ENCODE peak calls at places on chromosome 3, in ten cellular contexts. One of them, this sample, is unnamed.

GRCh38 chr3:186432189-186432588 is 70.2 kb upstream of the DGKG start:
- DNase-seq in esophagus squamous epithelium: no peak
- DNase-seq in endothelial cell of umbilical vein: no peak
- DNase-seq in upper lobe of left lung: no peak
- DNase-seq in endodermal cell: no peak
- DNase-seq in kidney: no peak
- DNase-seq in heart left ventricle: no peak
- DNase-seq in body of pancreas: no peak
- DNase-seq in A673: no peak
- DNase-seq in PC-3: peak
- DNase-seq in this sample: no peak

GRCh38 chr3:76949033-76949432 is 90.9 kb upstream of the ROBO2 start:
- DNase-seq in esophagus squamous epithelium: no peak
- DNase-seq in endothelial cell of umbilical vein: no peak
- DNase-seq in upper lobe of left lung: no peak
- DNase-seq in endodermal cell: no peak
- DNase-seq in kidney: no peak
- DNase-seq in heart left ventricle: no peak
- DNase-seq in body of pancreas: no peak
- DNase-seq in A673: no peak
- DNase-seq in PC-3: no peak
- DNase-seq in this sample: no peak

GRCh38 chr3:10169000-10169496 is 4.3 kb downstream of the IRAK2 start:
- DNase-seq in esophagus squamous epithelium: no peak
- DNase-seq in endothelial cell of umbilical vein: no peak
- DNase-seq in upper lobe of left lung: no peak
- DNase-seq in endodermal cell: no peak
- DNase-seq in kidney: peak
- DNase-seq in heart left ventricle: no peak
- DNase-seq in body of pancreas: no peak
- DNase-seq in A673: no peak
- DNase-seq in PC-3: peak
- DNase-seq in this sample: no peak

GRCh38 chr3:12994607-12995388 is 78.4 kb downstream of the IQSEC1 start:
- DNase-seq in esophagus squamous epithelium: peak
- DNase-seq in endothelial cell of umbilical vein: peak
- DNase-seq in upper lobe of left lung: peak
- DNase-seq in endodermal cell: peak
- DNase-seq in kidney: peak
- DNase-seq in heart left ventricle: peak
- DNase-seq in body of pancreas: peak
- DNase-seq in A673: peak
- DNase-seq in PC-3: peak
- DNase-seq in this sample: peak

GRCh38 chr3:13549513-13550256 is 760 bp downstream of the FBLN2 start:
- DNase-seq in esophagus squamous epithelium: no peak
- DNase-seq in endothelial cell of umbilical vein: no peak
- DNase-seq in upper lobe of left lung: no peak
- DNase-seq in endodermal cell: no peak
- DNase-seq in kidney: peak
- DNase-seq in heart left ventricle: no peak
- DNase-seq in body of pancreas: no peak
- DNase-seq in A673: no peak
- DNase-seq in PC-3: no peak
- DNase-seq in this sample: no peak

GRCh38 chr3:42667523-42668402 is 14.3 kb downstream of the ZBTB47 start:
- DNase-seq in esophagus squamous epithelium: no peak
- DNase-seq in endothelial cell of umbilical vein: no peak
- DNase-seq in upper lobe of left lung: peak
- DNase-seq in endodermal cell: peak
- DNase-seq in kidney: peak
- DNase-seq in heart left ventricle: no peak
- DNase-seq in body of pancreas: no peak
- DNase-seq in A673: no peak
- DNase-seq in PC-3: no peak
- DNase-seq in this sample: no peak

GRCh38 chr3:189361103-189361835 is 189.5 kb downstream of the TPRG1 start:
- DNase-seq in esophagus squamous epithelium: no peak
- DNase-seq in endothelial cell of umbilical vein: no peak
- DNase-seq in upper lobe of left lung: no peak
- DNase-seq in endodermal cell: no peak
- DNase-seq in kidney: no peak
- DNase-seq in heart left ventricle: no peak
- DNase-seq in body of pancreas: no peak
- DNase-seq in A673: no peak
- DNase-seq in PC-3: peak
- DNase-seq in this sample: no peak

GRCh38 chr3:150783334-150783733 is 20.4 kb upstream of the SIAH2 start:
- DNase-seq in esophagus squamous epithelium: no peak
- DNase-seq in endothelial cell of umbilical vein: no peak
- DNase-seq in upper lobe of left lung: no peak
- DNase-seq in endodermal cell: no peak
- DNase-seq in kidney: no peak
- DNase-seq in heart left ventricle: no peak
- DNase-seq in body of pancreas: no peak
- DNase-seq in A673: no peak
- DNase-seq in PC-3: no peak
- DNase-seq in this sample: no peak

GRCh38 chr3:100873624-100874023 is 119.6 kb downstream of the ABI3BP start:
- DNase-seq in esophagus squamous epithelium: no peak
- DNase-seq in endothelial cell of umbilical vein: no peak
- DNase-seq in upper lobe of left lung: no peak
- DNase-seq in endodermal cell: no peak
- DNase-seq in kidney: no peak
- DNase-seq in heart left ventricle: no peak
- DNase-seq in body of pancreas: no peak
- DNase-seq in A673: no peak
- DNase-seq in PC-3: no peak
- DNase-seq in this sample: no peak

GRCh38 chr3:54891540-54891897 is 36.3 kb downstream of the LRTM1 start:
- DNase-seq in esophagus squamous epithelium: peak
- DNase-seq in endothelial cell of umbilical vein: no peak
- DNase-seq in upper lobe of left lung: peak
- DNase-seq in endodermal cell: peak
- DNase-seq in kidney: peak
- DNase-seq in heart left ventricle: peak
- DNase-seq in body of pancreas: peak
- DNase-seq in A673: peak
- DNase-seq in PC-3: peak
- DNase-seq in this sample: peak

GRCh38 chr3:3801510-3801841 is 2.2 kb downstream of the LRRN1 start:
- DNase-seq in esophagus squamous epithelium: no peak
- DNase-seq in endothelial cell of umbilical vein: no peak
- DNase-seq in upper lobe of left lung: no peak
- DNase-seq in endodermal cell: peak
- DNase-seq in kidney: no peak
- DNase-seq in heart left ventricle: no peak
- DNase-seq in body of pancreas: no peak
- DNase-seq in A673: no peak
- DNase-seq in PC-3: no peak
- DNase-seq in this sample: no peak

GRCh38 chr3:3800685-3801509 is 1.7 kb downstream of the LRRN1 start:
- DNase-seq in esophagus squamous epithelium: no peak
- DNase-seq in endothelial cell of umbilical vein: no peak
- DNase-seq in upper lobe of left lung: peak
- DNase-seq in endodermal cell: peak
- DNase-seq in kidney: peak
- DNase-seq in heart left ventricle: peak
- DNase-seq in body of pancreas: peak
- DNase-seq in A673: no peak
- DNase-seq in PC-3: no peak
- DNase-seq in this sample: no peak

GRCh38 chr3:3799173-3800075 is at the start of gene LRRN1:
- DNase-seq in esophagus squamous epithelium: peak
- DNase-seq in endothelial cell of umbilical vein: no peak
- DNase-seq in upper lobe of left lung: peak
- DNase-seq in endodermal cell: peak
- DNase-seq in kidney: peak
- DNase-seq in heart left ventricle: peak
- DNase-seq in body of pancreas: peak
- DNase-seq in A673: no peak
- DNase-seq in PC-3: no peak
- DNase-seq in this sample: no peak

GRCh38 chr3:3798641-3799113 is 554 bp upstream of the LRRN1 start:
- DNase-seq in esophagus squamous epithelium: no peak
- DNase-seq in endothelial cell of umbilical vein: no peak
- DNase-seq in upper lobe of left lung: peak
- DNase-seq in endodermal cell: peak
- DNase-seq in kidney: no peak
- DNase-seq in heart left ventricle: peak
- DNase-seq in body of pancreas: peak
- DNase-seq in A673: no peak
- DNase-seq in PC-3: no peak
- DNase-seq in this sample: no peak

GRCh38 chr3:3800076-3800448 is 831 bp downstream of the LRRN1 start:
- DNase-seq in esophagus squamous epithelium: no peak
- DNase-seq in endothelial cell of umbilical vein: no peak
- DNase-seq in upper lobe of left lung: no peak
- DNase-seq in endodermal cell: peak
- DNase-seq in kidney: peak
- DNase-seq in heart left ventricle: no peak
- DNase-seq in body of pancreas: peak
- DNase-seq in A673: no peak
- DNase-seq in PC-3: no peak
- DNase-seq in this sample: no peak
- H3K4me3 ChIP-seq in esophagus squamous epithelium: peak
- H3K4me3 ChIP-seq in endothelial cell of umbilical vein: no peak
- H3K4me3 ChIP-seq in upper lobe of left lung: peak
- H3K4me3 ChIP-seq in endodermal cell: peak
- H3K4me3 ChIP-seq in kidney: peak
- H3K4me3 ChIP-seq in heart left ventricle: peak
- H3K4me3 ChIP-seq in body of pancreas: peak
- H3K4me3 ChIP-seq in A673: no peak
- H3K4me3 ChIP-seq in PC-3: no peak
- H3K4me3 ChIP-seq in this sample: no peak

DNA sequence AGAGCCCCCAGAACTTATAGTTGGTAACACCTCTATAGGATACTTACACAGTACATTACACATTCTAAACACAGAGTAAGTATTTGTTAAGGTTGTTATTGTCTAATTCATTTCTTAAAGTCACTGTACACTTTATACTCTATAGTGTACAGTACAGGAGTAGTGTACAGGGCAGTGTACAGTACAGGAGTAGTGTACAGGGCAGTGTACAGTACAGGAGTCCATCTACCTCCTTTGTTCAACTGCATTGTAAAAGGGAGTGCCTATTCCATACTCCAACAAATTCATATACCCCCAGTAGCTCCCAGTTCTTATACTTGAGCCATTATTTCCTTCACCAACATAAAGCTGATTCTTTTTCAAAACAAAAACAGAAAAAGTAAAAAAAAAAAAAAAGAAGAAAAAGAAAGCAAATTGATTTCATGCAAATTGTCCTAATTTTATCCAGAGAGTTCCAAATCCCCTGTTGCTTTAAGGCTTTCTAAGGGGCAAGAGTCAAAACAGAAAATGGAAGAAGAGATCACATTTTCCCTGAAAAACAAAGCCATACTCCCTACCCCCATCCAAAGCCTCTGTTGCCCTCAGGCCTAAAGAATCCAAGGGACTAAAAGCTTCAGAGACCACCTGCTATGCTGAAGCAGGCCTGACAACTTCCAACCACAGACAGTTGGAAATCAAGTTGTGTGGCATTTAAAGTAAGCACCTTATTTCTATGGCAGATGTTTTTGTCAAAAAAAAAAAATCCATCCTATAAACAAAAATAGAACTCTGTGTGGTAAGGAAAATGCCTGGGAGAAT is 125.6 kb downstream of the PLCH1 start:
- DNase-seq in esophagus squamous epithelium: no peak
- DNase-seq in endothelial cell of umbilical vein: no peak
- DNase-seq in upper lobe of left lung: no peak
- DNase-seq in endodermal cell: peak
- DNase-seq in kidney: no peak
- DNase-seq in heart left ventricle: no peak
- DNase-seq in body of pancreas: no peak
- DNase-seq in A673: no peak
- DNase-seq in PC-3: no peak
- DNase-seq in this sample: no peak
- H3K27ac ChIP-seq in esophagus squamous epithelium: no peak
- H3K27ac ChIP-seq in endothelial cell of umbilical vein: no peak
- H3K27ac ChIP-seq in upper lobe of left lung: no peak
- H3K27ac ChIP-seq in endodermal cell: peak
- H3K27ac ChIP-seq in kidney: no peak
- H3K27ac ChIP-seq in heart left ventricle: no peak
- H3K27ac ChIP-seq in body of pancreas: no peak
- H3K27ac ChIP-seq in A673: no peak
- H3K27ac ChIP-seq in PC-3: no peak
- H3K27ac ChIP-seq in this sample: no peak

DNA sequence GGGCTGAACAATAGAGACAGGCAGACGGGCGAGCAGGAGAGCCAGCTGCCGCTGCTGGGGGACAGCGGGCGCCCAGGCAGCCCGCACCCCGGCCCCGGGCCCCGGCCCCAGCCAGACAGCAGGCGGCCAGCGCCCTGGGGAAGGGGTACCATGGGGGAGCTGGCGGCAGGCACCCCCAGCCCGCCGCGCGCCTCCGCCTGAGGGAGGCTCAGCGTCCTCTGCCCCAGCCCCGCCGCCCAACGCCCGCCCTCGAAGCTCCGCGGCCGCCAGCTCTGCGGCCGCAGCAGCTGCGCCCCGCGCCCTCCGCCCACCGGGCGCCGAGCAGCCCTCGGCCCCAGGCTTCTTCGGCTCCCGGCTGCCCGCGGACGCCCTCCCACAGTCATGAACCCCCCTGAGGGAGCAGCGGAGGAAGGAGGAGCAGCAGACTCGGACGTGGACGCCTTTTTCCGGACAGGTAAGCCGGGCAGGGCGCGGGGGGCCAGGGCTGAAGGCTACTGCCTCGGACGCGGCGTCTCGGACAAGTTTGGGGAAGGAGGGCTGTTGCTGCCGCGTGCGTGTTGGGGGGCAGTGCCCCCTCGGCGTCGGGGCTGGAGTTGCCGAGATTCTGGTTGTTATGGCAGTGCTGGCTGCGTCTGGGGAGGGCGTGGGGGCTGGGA is 41.6 kb upstream of the ROPN1 start:
- DNase-seq in esophagus squamous epithelium: no peak
- DNase-seq in endothelial cell of umbilical vein: no peak
- DNase-seq in upper lobe of left lung: no peak
- DNase-seq in endodermal cell: peak
- DNase-seq in kidney: peak
- DNase-seq in heart left ventricle: peak
- DNase-seq in body of pancreas: peak
- DNase-seq in A673: peak
- DNase-seq in PC-3: peak
- DNase-seq in this sample: no peak
- TF ChIP-seq CTCF in esophagus squamous epithelium: no peak
- TF ChIP-seq CTCF in endothelial cell of umbilical vein: no peak
- TF ChIP-seq CTCF in upper lobe of left lung: no peak
- TF ChIP-seq CTCF in endodermal cell: no peak
- TF ChIP-seq CTCF in kidney: no peak
- TF ChIP-seq CTCF in heart left ventricle: no peak
- TF ChIP-seq CTCF in body of pancreas: no peak
- TF ChIP-seq CTCF in A673: peak
- TF ChIP-seq CTCF in PC-3: peak
- TF ChIP-seq CTCF in this sample: peak

DNA sequence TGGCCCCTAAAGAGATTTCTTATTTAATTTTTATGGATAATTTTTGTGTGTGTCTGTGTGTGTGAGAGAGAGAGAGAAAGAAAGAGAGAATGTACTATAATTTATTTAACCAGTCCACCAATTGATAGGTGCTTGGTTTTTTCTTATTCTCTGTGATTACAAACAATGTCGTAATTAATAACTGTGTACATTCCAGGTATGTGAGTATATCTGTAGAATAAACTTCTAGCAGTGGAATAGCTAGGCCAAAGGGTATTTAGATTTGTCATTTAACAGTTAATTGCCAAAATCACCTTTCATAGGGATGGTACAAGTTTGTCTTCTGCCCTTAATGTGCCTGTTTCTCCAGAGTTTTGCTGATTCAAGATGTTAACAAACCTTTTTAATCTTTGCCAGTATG is 35.3 kb downstream of the FOXL2 start:
- DNase-seq in esophagus squamous epithelium: no peak
- DNase-seq in endothelial cell of umbilical vein: no peak
- DNase-seq in upper lobe of left lung: no peak
- DNase-seq in endodermal cell: no peak
- DNase-seq in kidney: no peak
- DNase-seq in heart left ventricle: no peak
- DNase-seq in body of pancreas: no peak
- DNase-seq in A673: no peak
- DNase-seq in PC-3: peak
- DNase-seq in this sample: no peak
- H3K4me3 ChIP-seq in esophagus squamous epithelium: no peak
- H3K4me3 ChIP-seq in endothelial cell of umbilical vein: no peak
- H3K4me3 ChIP-seq in upper lobe of left lung: no peak
- H3K4me3 ChIP-seq in endodermal cell: no peak
- H3K4me3 ChIP-seq in kidney: no peak
- H3K4me3 ChIP-seq in heart left ventricle: no peak
- H3K4me3 ChIP-seq in body of pancreas: no peak
- H3K4me3 ChIP-seq in A673: no peak
- H3K4me3 ChIP-seq in PC-3: no peak
- H3K4me3 ChIP-seq in this sample: no peak